ENCODE peak calls at places on chromosomes 4 and X, in eight cellular contexts. J is ovary, K is PC-3, N is lower lobe of right lung, H is Peyer's patch, T is spleen, W is H9, O is heart right ventricle. E is an unnamed sample.
A peak's percentile ranks its signal among the peaks of the same experiment; 100 is the strongest.

GRCh38 chr4:80913381-80913780 is 117.1 kb upstream of the BMP3 start:
- DNase-seq in J (no peak), K (no peak), N (no peak), H (no peak), T (no peak), W (no peak), O (no peak), E (no peak)

GRCh38 chrX:112270991-112271390 is 188.4 kb upstream of the TRPC5 start:
- DNase-seq in J (no peak), K (no peak), N (no peak), H (no peak), T (no peak), W (no peak), O (no peak), E (no peak)

GRCh38 chr4:56372774-56373173 is 14.5 kb downstream of the AASDH start:
- DNase-seq in J (no peak), K (no peak), N (no peak), H (no peak), T (no peak), W (no peak), O (no peak), E (no peak)

GRCh38 chrX:111728096-111728495 is 47.1 kb downstream of the ALG13 start:
- DNase-seq in J (no peak), K (no peak), N (no peak), H (no peak), T (no peak), W (no peak), O (no peak), E (no peak)

GRCh38 chr4:48801739-48802138 is 21.7 kb upstream of the FRYL start:
- DNase-seq in J (no peak), K (peak; percentile 71), N (no peak), H (no peak), T (no peak), W (no peak), O (no peak), E (no peak)

GRCh38 chr4:14241574-14241973 is 614.0 kb upstream of the BOD1L1 start:
- DNase-seq in J (no peak), K (no peak), N (no peak), H (no peak), T (no peak), W (no peak), O (no peak), E (no peak)

GRCh38 chrX:2708016-2708415 is 16.9 kb downstream of the CD99 start:
- DNase-seq in J (no peak), K (peak; percentile 13), N (no peak), H (no peak), T (peak; percentile 34), W (no peak), O (no peak), E (no peak)

GRCh38 chr4:825063-825968 is 613 bp downstream of the CPLX1 start:
- DNase-seq in J (no peak), K (no peak), N (peak; percentile 13), H (peak; percentile 41), T (peak; percentile 73), W (no peak), O (peak; percentile 14), E (peak; percentile 28)

GRCh38 chr4:152189451-152190179 is 346.3 kb downstream of the FBXW7 start:
- DNase-seq in J (no peak), K (no peak), N (no peak), H (no peak), T (no peak), W (no peak), O (no peak), E (no peak)

GRCh38 chrX:145506225-145506624 is 258.9 kb downstream of the SPANXN1 start:
- DNase-seq in J (no peak), K (peak; percentile 41), N (no peak), H (no peak), T (no peak), W (no peak), O (no peak), E (no peak)
- H3K9me3 ChIP-seq in J (no peaks in the 10 kb centered on the region), K (no peaks in the 10 kb centered on the region), N (no peaks in the 10 kb centered on the region), H (no peaks in the 10 kb centered on the region), T (peaks cover 20% of the 10 kb centered on the region), W (peaks cover 52% of the 10 kb centered on the region), O (no peaks in the 10 kb centered on the region), E (peaks cover 4% of the 10 kb centered on the region)

GRCh38 chr4:186234367-186234766 is 7.1 kb downstream of the KLKB1 start:
- DNase-seq in J (no peak), K (no peak), N (no peak), H (no peak), T (no peak), W (no peak), O (no peak), E (no peak)
- H3K9me3 ChIP-seq in J (no peaks in the 10 kb centered on the region), K (no peaks in the 10 kb centered on the region), N (no peaks in the 10 kb centered on the region), H (no peaks in the 10 kb centered on the region), T (no peaks in the 10 kb centered on the region), W (no peaks in the 10 kb centered on the region), O (no peaks in the 10 kb centered on the region), E (no peaks in the 10 kb centered on the region)

DNA sequence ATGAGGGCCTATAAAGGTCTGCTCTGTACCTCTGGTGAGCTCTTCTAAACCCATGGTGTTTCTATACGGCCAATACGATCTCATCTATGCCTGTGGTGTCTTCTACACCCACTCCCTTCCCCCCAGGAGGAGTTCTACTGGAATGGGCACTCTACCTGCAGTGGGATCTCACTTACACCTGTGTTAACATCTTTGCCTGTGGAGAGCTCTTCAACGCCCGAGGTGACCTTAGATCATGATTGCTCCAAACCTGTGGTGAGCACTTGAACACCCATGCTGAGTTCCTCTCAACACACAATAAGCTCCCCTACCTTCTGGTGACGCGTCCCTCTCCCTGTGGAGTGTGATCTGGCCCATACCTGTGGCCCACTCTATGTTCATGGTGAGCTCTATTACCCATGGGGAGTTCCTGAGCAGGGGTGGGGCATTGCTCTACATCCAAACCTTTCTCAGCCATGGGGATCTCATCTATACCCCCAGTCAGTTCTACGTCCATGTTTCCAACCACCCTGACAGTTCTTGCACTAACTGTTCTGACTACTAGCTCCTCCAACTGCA is 48.6 kb downstream of the BCOR start:
- DNase-seq in J (no peak), K (no peak), N (no peak), H (no peak), T (no peak), W (no peak), O (no peak), E (no peak)
- H3K9me3 ChIP-seq in J (peaks cover 8% of the 10 kb centered on the region), K (peaks cover 6% of the 10 kb centered on the region), N (peaks cover 11% of the 10 kb centered on the region), H (no peaks in the 10 kb centered on the region), T (peaks cover 73% of the 10 kb centered on the region), W (peaks cover 48% of the 10 kb centered on the region), O (peaks cover 10% of the 10 kb centered on the region), E (no peaks in the 10 kb centered on the region)

DNA sequence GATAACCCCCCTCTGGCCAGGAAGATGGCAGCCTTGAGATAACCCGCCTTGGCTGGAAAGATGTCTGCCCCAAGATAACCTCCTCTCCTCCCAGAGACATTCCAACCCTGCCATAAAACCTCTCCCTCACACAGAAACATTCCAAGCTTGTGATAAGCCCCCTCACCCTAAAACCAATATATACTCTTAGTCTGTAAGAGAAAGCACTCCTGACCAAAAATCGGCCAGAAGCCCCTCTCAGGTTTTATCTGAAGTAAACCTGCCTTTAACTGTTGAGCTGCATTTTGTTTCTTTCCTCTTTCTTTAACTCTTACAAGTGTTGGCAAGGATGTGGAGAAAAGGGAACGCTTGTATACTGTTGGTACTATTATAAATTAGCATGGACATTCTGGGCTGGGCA is 8.5 kb downstream of the ERCC6L start:
- DNase-seq in J (no peak), K (no peak), N (no peak), H (no peak), T (no peak), W (no peak), O (no peak), E (no peak)
- H3K9me3 ChIP-seq in J (peaks cover 7% of the 10 kb centered on the region), K (no peaks in the 10 kb centered on the region), N (no peaks in the 10 kb centered on the region), H (no peaks in the 10 kb centered on the region), T (no peaks in the 10 kb centered on the region), W (peaks cover 39% of the 10 kb centered on the region), O (no peaks in the 10 kb centered on the region), E (no peaks in the 10 kb centered on the region)

DNA sequence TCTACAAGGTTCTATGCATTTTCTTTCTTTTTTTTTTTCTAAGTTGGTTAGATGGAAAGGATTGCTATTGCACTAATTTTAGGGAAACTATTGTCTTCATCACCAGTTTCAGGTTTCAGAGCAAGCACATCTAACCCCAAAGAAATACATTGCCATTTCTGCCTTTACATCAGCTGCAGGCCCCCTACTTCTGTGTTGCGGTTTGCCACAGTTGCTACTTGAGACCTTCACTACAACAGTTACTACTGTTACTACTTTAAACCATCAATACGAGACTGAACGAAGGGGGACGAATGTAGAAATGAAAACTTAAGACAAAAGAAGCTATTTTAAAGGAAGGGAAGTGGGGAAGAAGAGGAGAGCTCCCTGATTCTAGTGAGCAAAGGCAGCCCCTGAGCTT is 256.7 kb upstream of the LCORL start:
- DNase-seq in J (no peak), K (no peak), N (no peak), H (no peak), T (no peak), W (no peak), O (no peak), E (no peak)
- H3K9me3 ChIP-seq in J (no peaks in the 10 kb centered on the region), K (no peaks in the 10 kb centered on the region), N (no peaks in the 10 kb centered on the region), H (no peaks in the 10 kb centered on the region), T (peaks cover 10% of the 10 kb centered on the region), W (no peaks in the 10 kb centered on the region), O (no peaks in the 10 kb centered on the region), E (peaks cover 3% of the 10 kb centered on the region)

GRCh38 chr4:37970702-37971101 is 10.5 kb downstream of the PTTG2 start:
- DNase-seq in J (no peak), K (peak; percentile 59), N (peak; percentile 86), H (peak; percentile 90), T (peak; percentile 89), W (peak; percentile 60), O (peak; percentile 72), E (peak; percentile 90)

GRCh38 chr4:37964734-37965457 is 4.7 kb downstream of the PTTG2 start:
- DNase-seq in J (no peak), K (no peak), N (no peak), H (no peak), T (no peak), W (no peak), O (no peak), E (no peak)

GRCh38 chr4:37968747-37969146 is 8.5 kb downstream of the PTTG2 start:
- DNase-seq in J (no peak), K (no peak), N (no peak), H (no peak), T (no peak), W (no peak), O (no peak), E (no peak)

GRCh38 chr4:37966044-37966443 is 5.8 kb downstream of the PTTG2 start:
- DNase-seq in J (no peak), K (no peak), N (no peak), H (no peak), T (no peak), W (no peak), O (no peak), E (no peak)

GRCh38 chr4:37967749-37968148 is 7.6 kb downstream of the PTTG2 start:
- DNase-seq in J (no peak), K (peak; percentile 2), N (no peak), H (no peak), T (no peak), W (no peak), O (no peak), E (no peak)
- H3K9me3 ChIP-seq in J (no peaks in the 10 kb centered on the region), K (no peaks in the 10 kb centered on the region), N (no peaks in the 10 kb centered on the region), H (no peaks in the 10 kb centered on the region), T (no peaks in the 10 kb centered on the region), W (no peaks in the 10 kb centered on the region), O (no peaks in the 10 kb centered on the region), E (no peaks in the 10 kb centered on the region)

DNA sequence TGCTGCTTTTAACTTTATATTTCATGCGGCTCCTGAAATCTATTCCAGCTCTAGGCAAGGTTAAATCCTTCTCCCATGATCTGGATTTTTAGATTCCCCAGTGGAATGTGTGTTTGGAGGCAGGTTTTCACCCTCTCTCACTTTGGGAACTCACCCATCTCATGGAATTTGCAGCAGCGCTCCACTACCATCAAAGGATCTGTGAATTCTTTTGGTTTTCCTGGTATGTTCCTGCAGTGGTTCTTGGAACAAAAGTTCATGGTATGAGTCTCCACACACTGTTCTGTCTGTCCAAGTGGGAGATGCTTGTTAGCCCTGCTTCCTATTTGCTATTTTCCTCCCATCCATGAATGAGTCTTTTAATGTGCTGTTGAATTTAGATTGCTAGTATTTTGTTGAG is 14.0 kb downstream of the APOOL start:
- DNase-seq in J (no peak), K (no peak), N (no peak), H (no peak), T (no peak), W (no peak), O (no peak), E (no peak)
- H3K9me3 ChIP-seq in J (no peaks in the 10 kb centered on the region), K (peaks cover 4% of the 10 kb centered on the region), N (no peaks in the 10 kb centered on the region), H (no peaks in the 10 kb centered on the region), T (peaks cover 19% of the 10 kb centered on the region), W (peaks cover 14% of the 10 kb centered on the region), O (no peaks in the 10 kb centered on the region), E (no peaks in the 10 kb centered on the region)